ENCODE peak calls at places on chromosomes 13 and 19, in six cellular contexts. Q is GM06990, J is cardiac fibroblast, D is esophagus squamous epithelium, V is left ventricle myocardium inferior, Y is AG10803. K is an unnamed sample.

GRCh38 chr19:55486043-55486970 is 1.3 kb downstream of the NAT14 start:
- DNase-seq in Q (no peak), J (no peak), D (no peak), V (no peak), Y (peak), K (no peak)

GRCh38 chr19:43124360-43124759 is 41.9 kb upstream of the PSG2 start:
- DNase-seq in Q (no peak), J (no peak), D (no peak), V (no peak), Y (no peak), K (no peak)

GRCh38 chr19:3152431-3152780 is 16.6 kb downstream of the GNA15 start:
- DNase-seq in Q (no peak), J (no peak), D (no peak), V (no peak), Y (no peak), K (no peak)

GRCh38 chr19:38565686-38566105 is 52.1 kb downstream of the MAP4K1 start:
- DNase-seq in Q (no peak), J (no peak), D (no peak), V (no peak), Y (no peak), K (no peak)

GRCh38 chr19:46759817-46760333 is 13.6 kb upstream of the STRN4 start:
- DNase-seq in Q (no peak), J (peak), D (no peak), V (no peak), Y (peak), K (peak)

GRCh38 chr13:92054389-92054788 is 656.0 kb downstream of the GPC5 start:
- DNase-seq in Q (no peak), J (no peak), D (no peak), V (no peak), Y (no peak), K (no peak)

GRCh38 chr13:112954488-112955270 is 14.3 kb upstream of the MCF2L start:
- DNase-seq in Q (no peak), J (no peak), D (no peak), V (no peak), Y (no peak), K (no peak)

GRCh38 chr19:49802836-49803528 is 10.1 kb downstream of the FUZ start:
- DNase-seq in Q (no peak), J (no peak), D (no peak), V (no peak), Y (no peak), K (no peak)

GRCh38 chr13:55517312-55517711 is 1623.4 kb upstream of the PRR20A start:
- DNase-seq in Q (no peak), J (no peak), D (no peak), V (no peak), Y (no peak), K (no peak)

GRCh38 chr13:37225414-37226047 is 120.1 kb upstream of the CSNK1A1L start:
- DNase-seq in Q (no peak), J (peak), D (no peak), V (no peak), Y (peak), K (peak)

GRCh38 chr19:46674416-46675178 is 13.6 kb upstream of the DACT3 start:
- DNase-seq in Q (no peak), J (no peak), D (no peak), V (no peak), Y (no peak), K (peak)

GRCh38 chr19:18762125-18763023 is 28.7 kb downstream of the COMP start:
- DNase-seq in Q (no peak), J (peak), D (no peak), V (peak), Y (no peak), K (peak)

GRCh38 chr13:84080748-84081530 is 198.7 kb upstream of the SLITRK1 start:
- DNase-seq in Q (no peak), J (no peak), D (no peak), V (no peak), Y (no peak), K (no peak)

GRCh38 chr13:28741080-28741479 is 22.3 kb upstream of the SLC46A3 start:
- DNase-seq in Q (no peak), J (peak), D (no peak), V (no peak), Y (peak), K (peak)

GRCh38 chr13:80116107-80116506 is 224.8 kb downstream of the SPRY2 start:
- DNase-seq in Q (no peak), J (peak), D (no peak), V (no peak), Y (peak), K (peak)

GRCh38 chr19:40136818-40137217 is 46.1 kb upstream of the ZNF780A start:
- DNase-seq in Q (no peak), J (no peak), D (no peak), V (no peak), Y (no peak), K (peak)

DNA sequence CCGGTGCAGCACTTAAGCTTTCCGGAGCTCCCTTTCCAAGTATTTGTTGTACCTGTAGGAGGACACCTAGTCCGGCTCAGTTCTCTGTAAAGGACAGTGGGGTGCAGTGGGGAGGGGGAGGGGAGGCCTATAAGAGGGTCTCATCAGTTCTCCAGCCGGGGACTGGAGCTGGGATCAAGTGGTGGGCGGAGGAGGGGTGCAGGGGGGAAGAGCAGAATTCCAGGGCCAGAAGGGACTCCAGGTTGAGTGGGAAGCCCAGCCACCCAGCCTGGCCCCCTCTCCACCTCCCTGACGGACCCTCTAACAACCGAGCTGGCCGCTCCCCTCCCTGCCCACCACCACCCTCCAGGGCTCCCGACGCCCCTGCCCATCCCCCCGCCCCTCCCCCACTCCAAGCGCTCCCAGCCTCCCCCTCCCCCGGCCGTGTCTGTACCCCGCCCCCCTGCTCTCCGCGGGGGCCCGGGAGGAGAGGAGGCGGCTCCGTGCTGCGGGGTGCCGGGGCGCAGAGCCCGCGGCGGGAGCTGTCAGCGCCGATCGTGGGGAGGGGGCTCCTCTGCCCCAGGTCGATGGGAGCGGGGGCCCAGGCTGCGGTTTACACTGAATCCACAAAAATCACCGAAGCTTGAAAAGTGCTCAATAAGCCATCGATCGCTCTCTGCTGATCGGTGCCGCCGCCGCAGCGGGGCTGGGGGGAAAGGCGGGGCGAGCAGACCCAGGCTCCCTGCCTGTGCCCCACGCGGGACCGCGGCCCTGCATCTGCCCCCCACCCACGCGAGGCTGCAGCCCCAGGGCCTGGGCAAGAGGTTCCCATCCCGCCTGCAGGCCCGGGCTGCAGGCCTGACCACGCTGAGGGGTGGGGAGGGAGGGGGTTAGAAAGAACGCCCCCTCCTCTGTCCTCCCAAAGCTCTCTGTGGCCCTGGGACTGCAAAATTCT is 34.7 kb upstream of the ONECUT3 start:
- DNase-seq in Q (no peak), J (no peak), D (no peak), V (no peak), Y (no peak), K (no peak)
- H3K4me3 ChIP-seq in Q (no peak), J (no peak), D (no peak), V (no peak), Y (no peak), K (no peak)

DNA sequence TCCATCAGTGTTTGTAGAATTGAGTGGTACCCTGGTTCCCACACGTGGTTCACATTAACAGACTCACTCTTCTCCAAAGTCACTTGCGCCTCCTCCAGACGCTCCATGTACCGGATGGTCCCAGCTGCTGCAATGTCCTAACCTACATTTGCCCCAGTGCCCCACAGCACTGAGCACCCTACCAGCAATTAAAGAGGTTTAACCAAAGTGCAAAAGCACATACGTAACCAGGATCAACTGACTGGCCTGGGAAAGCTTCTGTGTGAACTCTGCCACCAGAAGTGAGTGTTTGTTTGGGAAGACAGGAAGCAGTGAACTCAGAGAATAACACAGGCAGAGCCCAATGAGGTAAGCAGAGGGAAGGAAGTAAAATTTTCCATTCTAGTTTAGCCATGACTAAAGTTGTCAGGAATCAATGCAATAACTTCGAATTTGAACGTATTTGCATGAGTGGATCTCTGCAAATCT is 7.3 kb upstream of the MEDAG start:
- DNase-seq in Q (no peak), J (peak), D (no peak), V (no peak), Y (peak), K (peak)
- TF ChIP-seq CTCF in Q (no peak), J (no peak), D (no peak), V (no peak), Y (peak), K (peak)

GRCh38 chr19:33868076-33868735 is 71.5 kb downstream of the KCTD15 start:
- DNase-seq in Q (no peak), J (no peak), D (no peak), V (no peak), Y (no peak), K (peak)
- H3K4me3 ChIP-seq in Q (no peak), J (no peak), D (peak), V (peak), Y (peak), K (peak)

DNA sequence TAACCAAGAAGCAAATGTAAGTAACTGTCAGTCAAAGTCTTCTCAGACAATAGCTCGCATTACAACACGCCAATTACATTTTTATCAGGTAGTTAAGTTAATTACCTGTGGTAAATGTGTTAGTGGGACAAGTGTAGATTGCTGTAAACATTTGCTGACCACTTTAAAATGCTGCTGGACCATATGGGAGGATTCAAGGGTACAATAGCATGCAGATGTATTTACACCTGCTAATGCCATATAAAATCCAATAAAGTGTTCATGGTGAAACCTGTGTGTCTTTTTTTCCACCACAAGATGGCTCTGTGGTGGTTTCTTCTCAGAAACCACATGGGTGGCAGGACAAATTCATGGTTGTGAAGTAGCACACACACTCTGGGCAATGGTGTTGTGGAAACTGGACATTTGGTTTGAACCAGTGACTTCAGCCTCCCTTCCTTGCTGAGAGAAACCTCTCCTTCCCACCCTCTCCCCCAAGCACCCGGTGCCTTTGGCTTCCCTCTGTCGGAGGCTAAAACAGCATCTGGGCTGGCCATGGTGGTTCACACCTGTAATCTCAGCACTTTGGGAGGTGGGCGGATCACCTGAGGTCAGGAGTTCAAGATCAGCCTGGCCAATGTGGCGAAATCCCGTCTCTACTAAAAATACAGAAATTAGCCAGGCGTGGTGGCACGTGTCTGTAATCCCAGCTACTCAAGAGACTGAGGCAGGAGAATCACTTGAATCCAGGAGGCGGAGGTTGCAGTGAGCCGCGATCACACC is 18.1 kb upstream of the GTF3A start:
- DNase-seq in Q (no peak), J (peak), D (no peak), V (no peak), Y (peak), K (peak)
- TF ChIP-seq CTCF in Q (peak), J (peak), D (peak), V (peak), Y (peak), K (peak)

K was measured in choroid plexus epithelial cell.